ENCODE peak calls at places on chromosomes 1 and 21, in five cellular contexts. E, F, T, W and Q are unnamed samples.

GRCh38 chr1:197614916-197615692 is 160.2 kb downstream of the DENND1B start:
- DNase-seq in E (peak), F (peak), T (no peak), W (peak), Q (no peak)

GRCh38 chr21:17105972-17106371 is 406.9 kb upstream of the CXADR start:
- DNase-seq in E (no peak), F (no peak), T (no peak), W (no peak), Q (no peak)

GRCh38 chr1:13617773-13618172 is 34.1 kb downstream of the PDPN start:
- DNase-seq in E (peak), F (peak), T (no peak), W (no peak), Q (no peak)

GRCh38 chr1:72670902-72671301 is 388.6 kb upstream of the NEGR1 start:
- DNase-seq in E (no peak), F (no peak), T (no peak), W (no peak), Q (no peak)

GRCh38 chr1:150578278-150579109 is 916 bp downstream of the MCL1 start:
- DNase-seq in E (peak), F (peak), T (no peak), W (peak), Q (peak)

GRCh38 chr1:235079443-235079967 is 49.1 kb downstream of the TOMM20 start:
- DNase-seq in E (peak), F (peak), T (no peak), W (no peak), Q (no peak)

GRCh38 chr21:46399686-46400085 is 59.0 kb upstream of the DIP2A start:
- DNase-seq in E (no peak), F (no peak), T (no peak), W (no peak), Q (no peak)

GRCh38 chr1:1216770-1217620 is 3.0 kb upstream of the TNFRSF4 start:
- DNase-seq in E (no peak), F (no peak), T (no peak), W (no peak), Q (no peak)

GRCh38 chr21:37551406-37552355 is 185.1 kb downstream of the DYRK1A start:
- DNase-seq in E (no peak), F (no peak), T (peak), W (peak), Q (no peak)

GRCh38 chr1:51165540-51165939 is 63.5 kb downstream of the C1orf185 start:
- DNase-seq in E (peak), F (no peak), T (no peak), W (no peak), Q (no peak)

GRCh38 chr1:22636369-22636768 is at the start of gene C1QA:
- DNase-seq in E (no peak), F (no peak), T (no peak), W (no peak), Q (no peak)

GRCh38 chr1:50251592-50252165 is 143.0 kb downstream of the ELAVL4 start:
- DNase-seq in E (peak), F (no peak), T (no peak), W (no peak), Q (no peak)

GRCh38 chr1:110003747-110004428 is 19.3 kb downstream of the AHCYL1 start:
- DNase-seq in E (peak), F (peak), T (no peak), W (peak), Q (no peak)

GRCh38 chr1:33507661-33508060 is 35.2 kb downstream of the ZSCAN20 start:
- DNase-seq in E (no peak), F (no peak), T (no peak), W (no peak), Q (no peak)
- H3K4me3 ChIP-seq in E (no peak), F (no peak), T (no peak), W (no peak), Q (no peak)

DNA sequence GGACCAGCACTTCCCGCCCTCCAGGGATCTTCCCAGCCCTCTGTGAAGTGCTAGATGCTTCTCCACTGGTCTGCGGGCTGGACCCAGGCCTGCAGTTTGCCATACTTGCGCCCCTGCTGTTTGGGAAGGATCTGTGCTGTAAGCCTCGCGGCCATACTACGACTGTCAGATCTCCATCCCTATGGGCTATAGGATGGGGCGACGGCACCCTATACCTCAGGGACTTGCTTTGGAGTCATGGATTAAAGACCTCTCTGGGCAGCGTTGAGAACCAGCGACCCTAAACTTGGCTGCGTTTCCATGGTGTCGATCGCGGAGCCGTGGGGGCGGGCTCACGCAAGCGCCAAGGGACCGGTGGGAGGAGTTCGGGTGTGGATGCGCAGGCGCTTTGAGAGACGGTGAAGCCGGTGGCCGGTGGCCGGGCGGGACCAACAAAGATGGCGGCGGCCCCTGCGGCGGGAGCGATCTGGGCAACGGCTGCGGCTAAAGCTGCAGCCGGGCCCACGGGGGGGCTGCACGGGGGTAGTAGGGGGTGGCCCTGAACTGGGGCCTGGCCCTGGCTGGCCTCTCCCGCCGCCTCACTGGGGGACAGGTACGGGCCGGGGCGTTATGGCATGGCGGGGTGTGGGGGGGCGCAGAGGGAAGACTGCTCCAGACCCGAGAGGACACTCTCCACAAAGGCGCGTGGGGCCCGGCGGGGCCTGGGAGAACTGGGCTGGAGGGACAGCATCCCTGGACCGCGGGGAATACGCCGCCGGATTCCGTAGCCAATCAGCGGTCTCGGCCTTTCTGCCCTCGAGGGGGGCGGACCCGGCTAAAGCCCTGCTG is at the start of gene USP21:
- DNase-seq in E (peak), F (peak), T (peak), W (peak), Q (peak)
- TF ChIP-seq CTCF in E (peak), F (peak), T (no peak), W (peak), Q (no peak)

DNA sequence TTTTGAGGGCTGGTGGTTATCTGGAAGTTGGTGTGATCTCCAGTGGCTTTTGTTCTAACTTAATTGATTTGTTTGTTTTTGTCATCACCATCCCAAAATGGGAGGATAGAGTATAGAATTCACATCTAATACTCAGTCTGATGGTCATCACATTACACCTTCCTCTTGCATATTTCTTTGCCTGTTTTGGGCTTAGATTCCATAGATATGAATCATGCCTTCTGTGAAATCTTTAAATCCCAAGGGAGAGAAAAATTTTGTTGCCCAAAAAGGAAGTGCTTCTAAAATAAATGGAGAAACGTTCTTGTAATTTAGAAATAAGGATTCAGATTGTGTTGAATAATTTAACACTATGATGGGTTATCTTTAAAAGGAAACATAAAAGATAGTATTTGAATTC is 446.0 kb upstream of the LRRC7 start:
- DNase-seq in E (no peak), F (peak), T (no peak), W (peak), Q (no peak)
- H3K4me3 ChIP-seq in E (no peak), F (no peak), T (no peak), W (no peak), Q (no peak)

DNA sequence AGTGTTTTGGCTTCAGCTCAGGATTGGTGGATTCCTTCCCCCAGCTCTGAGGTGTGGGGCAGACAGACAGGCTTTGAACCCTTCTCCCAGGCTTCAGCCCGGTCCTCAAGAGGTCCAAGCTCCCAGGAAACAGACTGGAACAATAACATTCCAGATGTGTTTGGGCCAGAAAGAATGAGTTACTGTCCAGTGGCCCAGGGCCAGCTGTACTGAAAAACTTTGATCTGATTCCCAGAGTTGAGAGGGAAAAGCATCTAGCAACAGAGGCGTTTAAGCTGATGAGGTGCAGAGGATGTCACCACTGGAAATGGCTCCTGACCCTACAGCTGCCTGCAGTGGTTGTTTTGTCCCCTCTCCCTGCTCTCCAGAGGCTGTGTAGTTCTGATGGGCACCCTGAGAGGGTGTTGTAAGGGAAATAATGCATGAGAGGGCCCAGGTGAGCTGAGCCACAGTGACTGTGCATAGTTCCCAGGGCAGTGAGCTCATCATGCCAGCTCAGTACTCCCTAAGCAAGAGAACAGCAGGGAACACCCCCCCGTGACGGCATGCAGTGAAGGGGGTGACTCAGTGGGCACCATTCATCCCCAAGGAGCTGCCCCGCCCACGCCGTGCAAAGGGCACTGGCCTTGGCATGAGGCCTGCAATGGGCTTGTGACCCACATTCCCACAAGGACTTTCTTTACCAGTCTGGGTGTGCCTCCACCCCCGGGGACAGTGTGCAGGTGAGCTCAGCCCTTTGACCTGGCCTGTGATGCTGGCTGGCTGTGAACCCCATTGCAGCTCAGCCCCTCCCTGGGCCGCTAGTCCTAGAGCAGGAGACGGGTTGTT is 13.8 kb upstream of the SFN start:
- DNase-seq in E (peak), F (peak), T (no peak), W (peak), Q (no peak)
- TF ChIP-seq CTCF in E (peak), F (peak), T (no peak), W (no peak), Q (no peak)

GRCh38 chr1:25031601-25031965 is 101.5 kb upstream of the RUNX3 start:
- DNase-seq in E (no peak), F (no peak), T (no peak), W (no peak), Q (peak)

GRCh38 chr1:25033030-25033827 is 103.2 kb upstream of the RUNX3 start:
- DNase-seq in E (no peak), F (no peak), T (no peak), W (no peak), Q (no peak)

GRCh38 chr1:25030674-25031589 is 100.9 kb upstream of the RUNX3 start:
- DNase-seq in E (peak), F (peak), T (no peak), W (no peak), Q (peak)

GRCh38 chr1:25033828-25034451 is 103.9 kb upstream of the RUNX3 start:
- DNase-seq in E (no peak), F (no peak), T (no peak), W (no peak), Q (peak)

DNA sequence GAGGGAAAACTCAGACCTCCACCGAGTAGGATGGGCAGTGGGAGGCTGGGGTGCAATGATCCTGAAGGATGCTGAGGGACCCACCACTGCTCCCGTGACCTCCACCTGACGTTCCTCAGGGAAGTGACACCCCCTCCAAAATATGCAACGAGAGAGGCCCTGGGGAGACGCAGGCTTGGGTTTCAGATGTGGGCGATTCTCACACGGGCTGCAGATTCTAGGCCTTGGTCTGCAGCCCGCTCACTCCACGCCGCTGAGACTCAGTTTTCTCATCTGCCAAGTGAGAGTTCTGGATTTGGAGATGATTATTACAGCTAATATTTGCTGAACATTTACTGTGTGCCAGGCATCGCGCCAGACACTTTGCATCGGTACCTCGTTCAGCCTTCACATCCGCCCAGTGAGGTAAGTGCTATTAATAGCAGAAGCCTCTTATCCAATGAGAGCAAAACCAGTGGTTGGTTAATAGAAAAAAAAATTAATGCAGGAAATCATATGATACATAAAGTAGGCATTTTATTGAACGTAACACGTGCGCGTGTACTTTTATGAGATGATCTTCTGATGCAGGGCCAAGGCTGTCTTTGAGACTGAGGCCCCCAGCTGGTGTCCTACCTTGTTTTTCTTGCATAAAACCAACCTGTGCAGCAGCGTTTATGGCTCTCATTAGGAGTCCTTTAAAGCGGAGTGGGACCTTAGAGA is 102.0 kb upstream of the RUNX3 start:
- DNase-seq in E (peak), F (peak), T (no peak), W (peak), Q (peak)
- H3K4me3 ChIP-seq in E (no peak), F (no peak), T (no peak), W (no peak), Q (no peak)

DNA sequence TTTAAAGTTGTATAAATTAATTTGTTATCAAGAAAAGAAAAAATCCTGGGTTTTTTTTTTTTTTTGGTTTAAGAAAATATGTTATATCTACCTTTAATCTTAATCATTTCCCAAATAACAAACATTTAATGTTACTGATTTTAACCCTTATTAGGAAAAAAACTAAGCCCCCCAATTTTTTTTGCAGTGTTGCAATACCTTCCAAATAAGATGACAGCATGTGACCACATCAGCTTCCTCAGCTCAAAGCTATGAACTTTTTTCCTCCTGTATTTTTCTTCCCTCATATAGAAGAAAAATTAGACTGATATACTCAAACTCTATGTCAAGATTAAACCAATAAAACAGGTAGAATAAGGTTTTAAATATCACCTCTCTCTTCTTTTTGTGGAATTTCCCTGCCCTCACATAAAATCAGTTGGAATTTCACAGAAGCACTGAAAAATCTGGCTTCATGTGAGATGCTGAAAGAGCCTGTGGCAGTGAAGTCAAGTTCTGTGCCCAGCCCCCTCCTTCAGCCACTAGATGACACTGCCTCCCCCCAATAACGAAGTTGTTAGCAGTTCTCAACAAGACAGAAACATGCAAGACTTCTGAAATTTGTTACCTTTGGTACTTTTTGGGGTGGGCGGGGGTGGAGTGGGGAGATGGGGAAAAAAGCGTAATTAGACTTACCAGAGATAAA is 9.6 kb upstream of the SMYD2 start:
- DNase-seq in E (no peak), F (no peak), T (no peak), W (no peak), Q (no peak)
- TF ChIP-seq CTCF in E (no peak), F (no peak), T (no peak), W (no peak), Q (no peak)